ENCODE peak calls at places on chromosomes 11 and 22, in six cellular contexts. C is fibroblast of lung, J is H1, Y is mesendoderm, G is neural progenitor cell, D is MM.1S. M is an unnamed sample.

GRCh38 chr11:108916935-108917334 is 252.1 kb downstream of the DDX10 start:
- DNase-seq in C (no peak), J (no peak), Y (no peak), G (no peak), D (no peak), M (no peak)

GRCh38 chr22:46073683-46074504 is 76.4 kb upstream of the PPARA start:
- DNase-seq in C (no peak), J (no peak), Y (no peak), G (no peak), D (no peak), M (no peak)

GRCh38 chr11:106249857-106250256 is 172.4 kb downstream of the AASDHPPT start:
- DNase-seq in C (no peak), J (no peak), Y (no peak), G (no peak), D (no peak), M (no peak)

GRCh38 chr11:62921573-62922188 is 518 bp upstream of the CHRM1 start:
- DNase-seq in C (no peak), J (no peak), Y (no peak), G (peak; percentile 13), D (no peak), M (peak; percentile 86)

GRCh38 chr11:27886765-27887328 is 186.6 kb upstream of the BDNF start:
- DNase-seq in C (no peak), J (no peak), Y (no peak), G (no peak), D (no peak), M (no peak)

GRCh38 chr11:16818284-16818683 is 79.8 kb downstream of the C11orf58 start:
- DNase-seq in C (peak; percentile 11), J (no peak), Y (no peak), G (no peak), D (no peak), M (peak; percentile 83)

GRCh38 chr11:5736396-5736795 is at the start of gene OR56B1:
- DNase-seq in C (no peak), J (no peak), Y (no peak), G (no peak), D (no peak), M (no peak)

GRCh38 chr11:82046778-82047177 is 686.9 kb downstream of the FAM181B start:
- DNase-seq in C (peak; percentile 87), J (no peak), Y (no peak), G (no peak), D (no peak), M (no peak)

GRCh38 chr22:29139965-29140782 is 65.5 kb upstream of the EMID1 start:
- DNase-seq in C (peak; percentile 74), J (no peak), Y (no peak), G (no peak), D (no peak), M (no peak)

GRCh38 chr22:38788417-38788816 is 5.5 kb downstream of the DNAL4 start:
- DNase-seq in C (peak; percentile 98), J (no peak), Y (no peak), G (no peak), D (no peak), M (peak; percentile 87)

GRCh38 chr11:114377612-114378267 is 22.6 kb downstream of the C11orf71 start:
- DNase-seq in C (no peak), J (no peak), Y (peak; percentile 61), G (no peak), D (no peak), M (peak; percentile 63)

GRCh38 chr11:726278-726915 is 20.4 kb downstream of the EPS8L2 start:
- DNase-seq in C (no peak), J (peak; percentile 74), Y (peak; percentile 40), G (peak; percentile 55), D (peak; percentile 87), M (peak; percentile 94)

GRCh38 chr11:133492895-133493294 is 39.4 kb downstream of the OPCML start:
- DNase-seq in C (no peak), J (no peak), Y (no peak), G (no peak), D (no peak), M (no peak)

GRCh38 chr22:17436981-17437410 is 67.7 kb downstream of the CECR2 start:
- DNase-seq in C (no peak), J (no peak), Y (peak; percentile 73), G (peak; percentile 93), D (no peak), M (no peak)

GRCh38 chr22:25656724-25657123 is 85.3 kb upstream of the MYO18B start:
- DNase-seq in C (no peak), J (no peak), Y (no peak), G (no peak), D (peak; percentile 6), M (no peak)

GRCh38 chr11:95230054-95231034 is 658 bp downstream of the SESN3 start:
- DNase-seq in C (peak; percentile 15), J (peak; percentile 66), Y (peak; percentile 63), G (peak; percentile 53), D (peak; percentile 34), M (peak; percentile 21)

GRCh38 chr11:75338516-75339218 is 12.8 kb downstream of the ARRB1 start:
- DNase-seq in C (no peak), J (no peak), Y (no peak), G (no peak), D (no peak), M (peak; percentile 81)

GRCh38 chr22:28015676-28016601 is 96.9 kb upstream of the PITPNB start:
- DNase-seq in C (no peak), J (no peak), Y (no peak), G (peak; percentile 57), D (no peak), M (peak; percentile 77)

GRCh38 chr11:16776716-16777115 is 38.3 kb downstream of the C11orf58 start:
- DNase-seq in C (peak; percentile 84), J (no peak), Y (no peak), G (no peak), D (no peak), M (peak; percentile 83)

GRCh38 chr22:46774456-46775363 is 12.3 kb downstream of the TBC1D22A start:
- DNase-seq in C (no peak), J (no peak), Y (no peak), G (no peak), D (no peak), M (peak; percentile 64)

GRCh38 chr22:46104170-46104880 is 46.0 kb upstream of the PPARA start:
- DNase-seq in C (no peak), J (no peak), Y (no peak), G (no peak), D (no peak), M (no peak)

GRCh38 chr11:92211576-92212167 is 12.9 kb upstream of the FAT3 start:
- DNase-seq in C (peak; percentile 39), J (no peak), Y (peak; percentile 60), G (peak; percentile 79), D (no peak), M (peak; percentile 66)

GRCh38 chr11:82682003-82682751 is 51.5 kb downstream of the FAM181B start:
- DNase-seq in C (peak; percentile 84), J (no peak), Y (peak; percentile 88), G (peak; percentile 73), D (peak; percentile 77), M (peak; percentile 37)

GRCh38 chr11:72684236-72684912 is 10.2 kb upstream of the PDE2A start:
- DNase-seq in C (peak; percentile 69), J (peak; percentile 63), Y (peak; percentile 88), G (peak; percentile 52), D (peak; percentile 61), M (peak; percentile 99)

GRCh38 chr11:91188484-91188883 is 965.6 kb upstream of the CHORDC1 start:
- DNase-seq in C (no peak), J (no peak), Y (no peak), G (no peak), D (no peak), M (no peak)

GRCh38 chr22:27749597-27750225 is 51.8 kb downstream of the MN1 start:
- DNase-seq in C (peak; percentile 27), J (no peak), Y (peak; percentile 68), G (peak; percentile 69), D (no peak), M (no peak)

GRCh38 chr11:36288442-36289225 is 590 bp downstream of the COMMD9 start:
- DNase-seq in C (no peak), J (no peak), Y (peak; percentile 11), G (no peak), D (no peak), M (peak; percentile 14)

GRCh38 chr11:29343465-29344333 is 673.1 kb downstream of the KCNA4 start:
- DNase-seq in C (peak; percentile 34), J (peak; percentile 86), Y (peak; percentile 67), G (peak; percentile 73), D (peak; percentile 52), M (no peak)

GRCh38 chr11:134447696-134448095 is 35.7 kb upstream of the B3GAT1 start:
- DNase-seq in C (no peak), J (no peak), Y (no peak), G (no peak), D (no peak), M (peak; percentile 53)

GRCh38 chr22:29345932-29346331 is 30.4 kb upstream of the RASL10A start:
- DNase-seq in C (no peak), J (no peak), Y (no peak), G (no peak), D (no peak), M (peak; percentile 48)

GRCh38 chr11:699753-700152 is 4.1 kb downstream of the TMEM80 start:
- DNase-seq in C (no peak), J (no peak), Y (no peak), G (no peak), D (no peak), M (no peak)

GRCh38 chr11:76903325-76903724 is 42.6 kb downstream of the ACER3 start:
- DNase-seq in C (no peak), J (no peak), Y (peak; percentile 93), G (no peak), D (no peak), M (no peak)

GRCh38 chr11:125262194-125262824 is 97.8 kb downstream of the PKNOX2 start:
- DNase-seq in C (no peak), J (no peak), Y (peak; percentile 46), G (peak; percentile 62), D (no peak), M (no peak)

GRCh38 chr11:85752201-85752889 is 58.6 kb downstream of the SYTL2 start:
- DNase-seq in C (no peak), J (no peak), Y (no peak), G (no peak), D (no peak), M (no peak)
- H3K27me3 ChIP-seq in C (no peaks in the 10 kb centered on the region), J (no peaks in the 10 kb centered on the region), Y (no peaks in the 10 kb centered on the region), G (no peaks in the 10 kb centered on the region), D (no peaks in the 10 kb centered on the region), M (no peaks in the 10 kb centered on the region)

GRCh38 chr11:85766801-85767200 is 44.1 kb downstream of the SYTL2 start:
- DNase-seq in C (peak; percentile 34), J (no peak), Y (no peak), G (no peak), D (no peak), M (no peak)
- H3K27ac ChIP-seq in C (no peak overlapping the region), J (no peak overlapping the region), Y (no peak overlapping the region), G (no peak overlapping the region), D (no peak overlapping the region), M (no peak overlapping the region)

DNA sequence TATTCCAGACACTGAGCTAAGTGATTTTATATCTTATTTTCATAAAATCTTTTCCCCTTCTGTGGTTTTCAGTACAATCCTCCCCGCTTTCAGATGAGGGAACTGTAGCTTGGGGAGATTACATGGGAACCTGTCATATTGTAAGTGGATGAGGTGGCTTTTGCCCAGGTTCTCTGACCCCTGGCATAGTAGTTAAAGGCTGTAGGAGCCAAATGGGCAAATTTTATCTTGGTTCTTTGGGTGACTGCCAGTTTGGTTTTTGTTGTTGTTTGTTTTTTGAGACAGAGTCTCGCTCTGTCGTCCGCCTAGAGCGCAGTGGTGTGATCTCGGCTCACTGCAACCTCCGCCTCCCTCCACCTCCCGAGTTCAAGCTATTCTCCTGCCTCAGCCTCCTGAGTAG is 411.6 kb upstream of the NARS2 start:
- DNase-seq in C (no peak), J (no peak), Y (no peak), G (no peak), D (no peak), M (no peak)
- H3K79me2 ChIP-seq in C (no peaks in the 10 kb centered on the region), J (no peaks in the 10 kb centered on the region), Y (no peaks in the 10 kb centered on the region), G (no peaks in the 10 kb centered on the region), D (no peaks in the 10 kb centered on the region), M (no peaks in the 10 kb centered on the region)

GRCh38 chr11:128522063-128522942 is 65.1 kb downstream of the ETS1 start:
- DNase-seq in C (peak; percentile 97), J (peak; percentile 87), Y (peak; percentile 96), G (peak; percentile 96), D (peak; percentile 94), M (peak; percentile 95)
- H3K27me3 ChIP-seq in C (no peaks in the 10 kb centered on the region), J (peaks cover 28% of the 10 kb centered on the region), Y (no peaks in the 10 kb centered on the region), G (peaks cover 98% of the 10 kb centered on the region), D (no peaks in the 10 kb centered on the region), M (no peaks in the 10 kb centered on the region)

M was measured in osteoblast.